ENCODE peak calls at places on chromosomes 3 and 15, in ten cellular contexts. F is BE2C, T is dorsolateral prefrontal cortex, W is mammary epithelial cell, X is ascending aorta, K is H1, V is GM20000, Q is psoas muscle, H is heart left ventricle, S is mesothelial cell of epicardium. D is an unnamed sample.

GRCh38 chr3:9916346-9916733 is 558 bp upstream of the IL17RC start:
- DNase-seq in W (no peak), Q (no peak), V (no peak), K (no peak), S (no peak), X (no peak), F (no peak), T (no peak), H (no peak), D (no peak)

GRCh38 chr3:178397836-178398235 is 138.4 kb upstream of the KCNMB2 start:
- DNase-seq in T (no peak), H (no peak), X (no peak), V (no peak), K (no peak), W (no peak), S (no peak), Q (no peak), F (no peak), D (no peak)

GRCh38 chr3:126549861-126550487 is 8.8 kb downstream of the C3orf22 start:
- DNase-seq in V (no peak), Q (no peak), S (peak; percentile 20), F (peak; percentile 5), T (no peak), H (peak; percentile 12), K (no peak), X (peak; percentile 3), W (no peak), D (peak; percentile 57)

GRCh38 chr3:160860346-160860745 is 104.3 kb downstream of the PPM1L start:
- DNase-seq in H (no peak), Q (no peak), W (no peak), V (no peak), T (no peak), F (no peak), X (no peak), K (no peak), S (no peak), D (no peak)

GRCh38 chr3:170572665-170573253 is 13.1 kb downstream of the SLC7A14 start:
- DNase-seq in Q (no peak), H (no peak), K (no peak), F (no peak), S (no peak), W (peak; percentile 71), V (peak; percentile 45), X (no peak), T (no peak), D (no peak)

GRCh38 chr3:25182794-25183193 is 245.3 kb upstream of the RARB start:
- DNase-seq in H (no peak), X (no peak), T (no peak), F (no peak), V (no peak), S (no peak), W (no peak), Q (no peak), K (no peak), D (no peak)

GRCh38 chr3:181326637-181327223 is 337.2 kb upstream of the DNAJC19 start:
- DNase-seq in V (peak; percentile 36), S (no peak), W (peak; percentile 6), H (no peak), K (no peak), X (no peak), F (peak; percentile 22), Q (no peak), T (no peak), D (no peak)

GRCh38 chr3:52041118-52041847 is 15.1 kb downstream of the DUSP7 start:
- DNase-seq in H (no peak), K (no peak), Q (no peak), X (no peak), V (no peak), T (no peak), F (peak; percentile 69), S (no peak), W (no peak), D (no peak)

GRCh38 chr3:41985018-41985417 is 23.1 kb upstream of the ULK4 start:
- DNase-seq in H (no peak), Q (no peak), S (no peak), K (no peak), T (no peak), F (no peak), X (no peak), V (no peak), W (no peak), D (no peak)

GRCh38 chr3:188280627-188281026 is 126.7 kb downstream of the LPP start:
- DNase-seq in Q (no peak), W (no peak), T (no peak), H (no peak), F (no peak), S (no peak), K (no peak), V (no peak), X (no peak), D (no peak)

GRCh38 chr15:85642054-85642692 is 152.6 kb downstream of the KLHL25 start:
- DNase-seq in Q (no peak), W (no peak), X (no peak), T (no peak), S (no peak), V (no peak), F (no peak), H (no peak), K (no peak), D (no peak)

GRCh38 chr3:36709281-36709680 is 55.1 kb downstream of the DCLK3 start:
- DNase-seq in W (no peak), H (no peak), V (no peak), F (no peak), K (no peak), X (no peak), S (no peak), Q (no peak), T (no peak), D (no peak)

GRCh38 chr3:36709826-36710365 is 54.5 kb downstream of the DCLK3 start:
- DNase-seq in K (no peak), T (no peak), Q (no peak), F (no peak), H (no peak), V (no peak), X (no peak), S (no peak), W (no peak), D (no peak)

GRCh38 chr3:36710606-36711005 is 53.7 kb downstream of the DCLK3 start:
- DNase-seq in W (no peak), S (no peak), K (no peak), Q (no peak), X (no peak), V (no peak), H (no peak), T (no peak), F (no peak), D (no peak)

GRCh38 chr3:36705015-36705414 is 59.3 kb downstream of the DCLK3 start:
- DNase-seq in V (no peak), W (no peak), F (no peak), T (no peak), H (no peak), K (no peak), X (no peak), S (no peak), Q (no peak), D (no peak)

DNA sequence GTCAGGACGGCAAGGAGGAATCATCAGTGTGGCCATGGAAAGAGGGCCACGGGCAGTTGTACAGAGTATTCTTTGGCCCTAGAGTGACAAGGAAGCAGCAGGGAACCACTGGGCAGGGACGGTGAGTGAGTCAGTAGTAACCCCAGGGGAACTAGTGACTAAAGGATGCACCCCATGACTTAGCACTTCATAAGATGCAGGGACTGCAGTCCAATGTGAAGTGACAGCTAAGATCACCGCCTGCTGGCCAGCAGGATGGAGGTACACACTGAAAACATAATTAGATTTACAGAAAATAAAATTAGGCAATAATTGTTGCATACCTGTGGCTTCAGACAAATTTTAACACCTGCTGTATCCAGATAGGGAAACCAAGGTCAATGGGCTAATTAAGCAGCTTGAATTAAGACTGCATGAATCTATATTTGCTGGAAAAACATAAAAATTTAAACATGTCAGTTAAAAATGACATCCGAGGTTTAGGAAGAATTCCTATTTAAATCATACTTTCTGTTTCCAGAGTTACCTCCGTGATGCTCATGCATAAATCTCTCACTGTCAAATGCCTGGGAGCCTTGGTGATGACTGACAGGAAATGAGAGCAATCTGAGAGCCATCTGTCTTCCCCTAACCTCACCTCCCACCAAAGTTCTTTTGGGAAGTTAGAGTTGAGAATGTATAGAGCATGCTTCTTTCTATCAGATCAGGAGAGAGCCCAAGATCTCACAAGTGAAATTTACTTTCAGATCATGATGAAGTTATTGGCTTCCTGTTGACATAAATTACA is 56.5 kb downstream of the DCLK3 start:
- DNase-seq in S (no peak), W (peak; percentile 60), F (peak; percentile 6), K (no peak), X (no peak), V (no peak), T (no peak), H (no peak), Q (no peak), D (no peak)
- TF ChIP-seq CTCF in S (no peak), W (peak; percentile 52), F (no peak), K (no peak), X (no peak), V (no peak), T (no peak), H (no peak), Q (no peak), D (peak; percentile 38)

GRCh38 chr3:179450901-179451334 is 352 bp downstream of the GNB4 start:
- DNase-seq in H (no peak), V (no peak), W (peak; percentile 42), S (no peak), Q (peak; percentile 53), F (peak; percentile 24), K (no peak), X (no peak), T (no peak), D (peak; percentile 71)
- TF ChIP-seq CTCF in H (no peak), V (no peak), W (no peak), S (no peak), Q (no peak), F (no peak), K (no peak), X (no peak), T (no peak), D (peak; percentile 22)

GRCh38 chr15:25134546-25134945 is 179.8 kb downstream of the SNRPN start:
- DNase-seq in V (no peak), Q (no peak), F (no peak), X (no peak), W (peak; percentile 1), T (no peak), H (no peak), S (no peak), K (no peak), D (no peak)
- TF ChIP-seq CTCF in V (no peak), Q (no peak), F (peak; percentile 38), X (no peak), W (no peak), T (no peak), H (no peak), S (peak; percentile 29), K (no peak), D (peak; percentile 53)

DNA sequence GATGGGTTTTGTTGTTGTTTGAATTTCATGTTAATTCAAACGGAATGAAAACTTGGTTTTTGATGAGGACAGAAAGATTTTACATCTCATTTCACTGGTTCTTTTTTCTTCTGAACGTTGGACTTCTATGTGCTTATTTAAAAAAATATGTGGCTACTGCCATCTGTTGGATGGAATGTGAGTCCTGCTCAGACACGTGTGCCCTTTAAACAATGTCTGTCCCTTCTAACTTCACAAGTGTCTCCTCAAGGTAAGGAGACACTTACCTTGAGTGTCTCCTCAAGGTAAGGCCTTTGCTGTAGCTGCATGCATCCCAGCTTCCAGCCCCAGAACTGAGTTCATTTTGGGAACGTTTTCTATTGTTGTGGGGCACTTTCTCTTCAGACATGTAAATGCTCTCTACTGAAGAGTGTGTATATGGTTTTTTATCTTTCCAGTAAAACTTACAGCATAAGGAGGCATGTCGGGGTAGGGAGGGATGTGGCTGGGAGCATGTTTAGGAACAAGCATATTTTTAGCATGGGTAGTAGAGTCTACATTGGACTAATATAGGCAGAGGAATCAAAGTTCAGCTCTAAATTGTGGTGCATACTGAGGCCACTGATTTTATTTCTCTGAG is 63.1 kb upstream of the UBE3A start:
- DNase-seq in S (no peak), T (no peak), F (peak; percentile 13), W (no peak), Q (no peak), H (no peak), V (no peak), K (no peak), X (no peak), D (no peak)
- TF ChIP-seq CTCF in S (peak; percentile 32), T (peak; percentile 57), F (peak; percentile 54), W (peak; percentile 23), Q (peak; percentile 61), H (peak; percentile 70), V (no peak), K (no peak), X (peak; percentile 73), D (peak; percentile 76)

D was measured in type B pancreatic cell.